ENCODE peak calls at places on chromosomes 2 and 18, in four cellular contexts. S, Y, A and T are unnamed samples.
A peak's percentile ranks its signal among the peaks of the same experiment; 100 is the strongest.

GRCh38 chr2:131431336-131431735 is 44.6 kb upstream of the TUBA3D start:
- DNase-seq in S (no peak), Y (no peak), A (peak; percentile 52), T (no peak)

GRCh38 chr2:18598848-18599484 is 9.6 kb upstream of the NT5C1B start:
- DNase-seq in S (no peak), Y (no peak), A (no peak), T (no peak)

GRCh38 chr2:195543902-195544894 is 112.8 kb upstream of the SLC39A10 start:
- DNase-seq in S (no peak), Y (no peak), A (peak; percentile 89), T (no peak)

GRCh38 chr2:64779117-64779690 is 125.5 kb upstream of the SERTAD2 start:
- DNase-seq in S (no peak), Y (no peak), A (peak; percentile 92), T (no peak)

GRCh38 chr18:57441395-57441794 is 6.2 kb downstream of the ONECUT2 start:
- DNase-seq in S (no peak), Y (no peak), A (peak; percentile 41), T (no peak)

GRCh38 chr2:3238951-3239841 is 138.4 kb downstream of the EIPR1 start:
- DNase-seq in S (peak; percentile 19), Y (no peak), A (no peak), T (no peak)

GRCh38 chr18:31241900-31242409 is 76.0 kb upstream of the DSG1 start:
- DNase-seq in S (no peak), Y (no peak), A (peak; percentile 48), T (peak; percentile 59)

GRCh38 chr2:43464546-43464945 is 131.3 kb downstream of the THADA start:
- DNase-seq in S (no peak), Y (no peak), A (no peak), T (no peak)

GRCh38 chr2:113075600-113075999 is 7.8 kb downstream of the IL1F10 start:
- DNase-seq in S (no peak), Y (no peak), A (no peak), T (no peak)

GRCh38 chr2:85790499-85790898 is 36.7 kb downstream of the ATOH8 start:
- DNase-seq in S (no peak), Y (no peak), A (no peak), T (no peak)

GRCh38 chr18:6414118-6414722 is 491 bp downstream of the L3MBTL4 start:
- DNase-seq in S (peak; percentile 84), Y (no peak), A (no peak), T (peak; percentile 89)

GRCh38 chr2:75595541-75596395 is 35.0 kb upstream of the EVA1A start:
- DNase-seq in S (no peak), Y (no peak), A (peak; percentile 95), T (no peak)

GRCh38 chr18:58005036-58005435 is 39.0 kb upstream of the NEDD4L start:
- DNase-seq in S (no peak), Y (no peak), A (peak; percentile 82), T (no peak)

GRCh38 chr2:18701981-18702380 is 112.6 kb upstream of the NT5C1B start:
- DNase-seq in S (no peak), Y (no peak), A (peak; percentile 64), T (no peak)

GRCh38 chr2:26572589-26572988 is 68.6 kb downstream of the CIB4 start:
- DNase-seq in S (no peak), Y (no peak), A (no peak), T (no peak)

GRCh38 chr2:98899041-98899702 is 36.9 kb downstream of the CRACDL start:
- DNase-seq in S (peak; percentile 21), Y (no peak), A (no peak), T (no peak)

GRCh38 chr2:211928186-211928585 is 610.4 kb downstream of the ERBB4 start:
- DNase-seq in S (no peak), Y (no peak), A (no peak), T (no peak)

GRCh38 chr2:56185101-56185581 is 1.4 kb downstream of the CCDC85A start:
- DNase-seq in S (peak; percentile 50), Y (no peak), A (peak; percentile 43), T (no peak)

GRCh38 chr2:19714926-19715325 is 186.9 kb downstream of the TTC32 start:
- DNase-seq in S (no peak), Y (no peak), A (peak; percentile 25), T (no peak)

GRCh38 chr18:12254137-12254819 is at the start of gene CIDEA:
- DNase-seq in S (no peak), Y (no peak), A (peak; percentile 38), T (no peak)

GRCh38 chr2:152425765-152426710 is 91.1 kb downstream of the FMNL2 start:
- DNase-seq in S (no peak), Y (no peak), A (peak; percentile 46), T (no peak)

GRCh38 chr18:26511339-26512071 is 36.8 kb downstream of the KCTD1 start:
- DNase-seq in S (no peak), Y (no peak), A (no peak), T (no peak)

GRCh38 chr2:232886176-232886575 is 16.1 kb downstream of the SNORC start:
- DNase-seq in S (peak; percentile 22), Y (no peak), A (no peak), T (no peak)

GRCh38 chr18:57649536-57650495 is 28.2 kb upstream of the NARS1 start:
- DNase-seq in S (no peak), Y (no peak), A (peak; percentile 93), T (no peak)

GRCh38 chr2:74036450-74037175 is 51.9 kb downstream of the TET3 start:
- DNase-seq in S (no peak), Y (no peak), A (no peak), T (no peak)

GRCh38 chr2:216391401-216391800 is 19.1 kb upstream of the MARCHF4 start:
- DNase-seq in S (no peak), Y (no peak), A (peak; percentile 70), T (no peak)

GRCh38 chr2:221397179-221397578 is 174.9 kb downstream of the EPHA4 start:
- DNase-seq in S (no peak), Y (no peak), A (peak; percentile 6), T (no peak)

GRCh38 chr2:238891667-238892500 is 44.0 kb downstream of the TWIST2 start:
- DNase-seq in S (no peak), Y (no peak), A (peak; percentile 64), T (no peak)

GRCh38 chr2:20419007-20419576 is 27.8 kb upstream of the RHOB start:
- DNase-seq in S (peak; percentile 45), Y (no peak), A (no peak), T (no peak)

GRCh38 chr2:150122871-150123588 is 364.4 kb downstream of the RND3 start:
- DNase-seq in S (no peak), Y (no peak), A (no peak), T (no peak)

GRCh38 chr18:37396981-37397720 is 168.4 kb downstream of the CELF4 start:
- DNase-seq in S (no peak), Y (no peak), A (no peak), T (no peak)

GRCh38 chr18:55076643-55077218 is 117.5 kb upstream of the CCDC68 start:
- DNase-seq in S (no peak), Y (no peak), A (no peak), T (no peak)

GRCh38 chr2:230893338-230893737 is 28.6 kb downstream of the ITM2C start:
- DNase-seq in S (no peak), Y (no peak), A (no peak), T (peak; percentile 69)

GRCh38 chr18:45792551-45793294 is 32.8 kb upstream of the SIGLEC15 start:
- DNase-seq in S (no peak), Y (no peak), A (peak; percentile 26), T (no peak)